ENCODE peak calls at places on chromosome 21, in five cellular contexts. P, L, Q, G and O are unnamed samples.

GRCh38 chr21:16406355-16406754 is 676.6 kb downstream of the USP25 start:
- DNase-seq in P (no peak), L (no peak), Q (no peak), G (no peak), O (no peak)

GRCh38 chr21:33578959-33579542 is 9.4 kb downstream of the DONSON start:
- DNase-seq in P (no peak), L (no peak), Q (no peak), G (no peak), O (no peak)

GRCh38 chr21:44778094-44778493 is 23.5 kb downstream of the UBE2G2 start:
- DNase-seq in P (no peak), L (no peak), Q (no peak), G (no peak), O (no peak)

GRCh38 chr21:26964379-26964778 is 2.5 kb downstream of the ADAMTS5 start:
- DNase-seq in P (no peak), L (no peak), Q (peak), G (no peak), O (no peak)

GRCh38 chr21:44842721-44843445 is 25.0 kb upstream of the SUMO3 start:
- DNase-seq in P (no peak), L (no peak), Q (no peak), G (no peak), O (no peak)

GRCh38 chr21:33362044-33362555 is 37.3 kb downstream of the IFNAR1 start:
- DNase-seq in P (no peak), L (peak), Q (peak), G (no peak), O (no peak)

GRCh38 chr21:32448803-32449594 is 36.5 kb downstream of the EVA1C start:
- DNase-seq in P (no peak), L (no peak), Q (no peak), G (no peak), O (no peak)

GRCh38 chr21:31927872-31928476 is 55.2 kb downstream of the HUNK start:
- DNase-seq in P (no peak), L (no peak), Q (no peak), G (no peak), O (no peak)

GRCh38 chr21:16968436-16968835 is 544.4 kb upstream of the CXADR start:
- DNase-seq in P (no peak), L (no peak), Q (no peak), G (no peak), O (no peak)

GRCh38 chr21:15730484-15731242 is 881 bp downstream of the USP25 start:
- DNase-seq in P (no peak), L (no peak), Q (no peak), G (no peak), O (no peak)

GRCh38 chr21:32389337-32390015 is 3.3 kb downstream of the URB1 start:
- DNase-seq in P (no peak), L (no peak), Q (no peak), G (no peak), O (no peak)

GRCh38 chr21:25515484-25516405 is 91.5 kb downstream of the MRPL39 start:
- DNase-seq in P (no peak), L (no peak), Q (no peak), G (no peak), O (no peak)

GRCh38 chr21:44461438-44462089 is 6.3 kb downstream of the LRRC3 start:
- DNase-seq in P (peak), L (no peak), Q (peak), G (no peak), O (no peak)

GRCh38 chr21:17139696-17140095 is 373.1 kb upstream of the CXADR start:
- DNase-seq in P (no peak), L (no peak), Q (no peak), G (no peak), O (no peak)

GRCh38 chr21:26756491-26757159 is 88.6 kb downstream of the ADAMTS1 start:
- DNase-seq in P (no peak), L (no peak), Q (no peak), G (peak), O (no peak)

GRCh38 chr21:26572026-26572425 is 1.1 kb downstream of the CYYR1 start:
- DNase-seq in P (no peak), L (no peak), Q (no peak), G (no peak), O (no peak)

GRCh38 chr21:36065497-36066036 is 4.3 kb upstream of the CBR1 start:
- DNase-seq in P (no peak), L (no peak), Q (no peak), G (no peak), O (no peak)

GRCh38 chr21:33478182-33478581 is 1.6 kb downstream of the TMEM50B start:
- DNase-seq in P (no peak), L (no peak), Q (no peak), G (no peak), O (no peak)

GRCh38 chr21:28783641-28784185 is 209.0 kb downstream of the LTN1 start:
- DNase-seq in P (no peak), L (no peak), Q (no peak), G (no peak), O (no peak)

GRCh38 chr21:44527983-44528633 is 11.9 kb downstream of the KRTAP10-1 start:
- DNase-seq in P (no peak), L (no peak), Q (peak), G (no peak), O (no peak)

GRCh38 chr21:32626633-32627196 is 14.5 kb upstream of the CFAP298 start:
- DNase-seq in P (no peak), L (no peak), Q (no peak), G (no peak), O (no peak)

GRCh38 chr21:43209575-43210453 is 41.0 kb downstream of the CRYAA start:
- DNase-seq in P (peak), L (no peak), Q (peak), G (no peak), O (peak)

GRCh38 chr21:39788383-39788782 is 43.4 kb downstream of the IGSF5 start:
- DNase-seq in P (peak), L (no peak), Q (peak), G (peak), O (peak)

GRCh38 chr21:16195476-16195875 is 465.7 kb downstream of the USP25 start:
- DNase-seq in P (no peak), L (no peak), Q (no peak), G (peak), O (no peak)

GRCh38 chr21:43743934-43744333 is 25.0 kb downstream of the PDXK start:
- DNase-seq in P (no peak), L (no peak), Q (no peak), G (no peak), O (no peak)

GRCh38 chr21:16794944-16795343 is 717.9 kb upstream of the CXADR start:
- DNase-seq in P (no peak), L (no peak), Q (no peak), G (peak), O (peak)

GRCh38 chr21:26961704-26962103 is 5.2 kb downstream of the ADAMTS5 start:
- DNase-seq in P (peak), L (no peak), Q (no peak), G (no peak), O (no peak)

GRCh38 chr21:17051054-17051453 is 461.8 kb upstream of the CXADR start:
- DNase-seq in P (peak), L (no peak), Q (no peak), G (no peak), O (peak)

GRCh38 chr21:43880111-43880985 is 15.3 kb downstream of the AGPAT3 start:
- DNase-seq in P (no peak), L (no peak), Q (peak), G (no peak), O (peak)

DNA sequence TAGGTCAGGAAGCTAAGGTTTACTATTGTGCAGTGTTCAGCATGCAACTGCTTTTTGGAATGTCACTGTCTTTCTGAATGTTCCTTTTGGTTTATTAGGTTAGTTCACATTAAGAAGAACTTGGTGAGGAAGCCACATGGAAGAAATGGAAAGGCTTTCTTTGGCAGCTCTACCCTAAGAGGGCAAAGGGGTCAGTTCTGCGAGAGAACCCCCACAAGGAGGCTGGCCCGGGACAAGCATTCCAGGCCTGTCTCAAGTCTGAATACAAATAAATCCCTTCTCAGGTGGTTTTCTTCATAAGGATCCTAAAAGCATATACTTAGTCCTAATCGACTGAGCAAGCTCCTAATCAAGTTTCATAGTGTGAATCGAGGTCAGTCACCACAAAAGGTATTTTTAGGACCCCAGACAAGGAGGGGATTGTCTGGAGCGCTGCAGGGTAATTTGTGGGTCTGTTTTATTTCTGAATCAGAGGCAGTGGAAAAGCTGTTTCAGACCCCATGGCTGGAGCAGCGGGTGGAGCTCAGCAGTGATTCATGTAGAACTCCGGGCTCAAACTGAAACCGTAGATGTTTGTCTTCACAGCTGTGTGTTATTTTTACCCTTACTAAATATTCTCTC is 63.3 kb downstream of the ERG start:
- DNase-seq in P (no peak), L (no peak), Q (no peak), G (no peak), O (no peak)
- TF ChIP-seq CTCF in P (no peak), L (no peak), Q (no peak), G (no peak), O (no peak)

DNA sequence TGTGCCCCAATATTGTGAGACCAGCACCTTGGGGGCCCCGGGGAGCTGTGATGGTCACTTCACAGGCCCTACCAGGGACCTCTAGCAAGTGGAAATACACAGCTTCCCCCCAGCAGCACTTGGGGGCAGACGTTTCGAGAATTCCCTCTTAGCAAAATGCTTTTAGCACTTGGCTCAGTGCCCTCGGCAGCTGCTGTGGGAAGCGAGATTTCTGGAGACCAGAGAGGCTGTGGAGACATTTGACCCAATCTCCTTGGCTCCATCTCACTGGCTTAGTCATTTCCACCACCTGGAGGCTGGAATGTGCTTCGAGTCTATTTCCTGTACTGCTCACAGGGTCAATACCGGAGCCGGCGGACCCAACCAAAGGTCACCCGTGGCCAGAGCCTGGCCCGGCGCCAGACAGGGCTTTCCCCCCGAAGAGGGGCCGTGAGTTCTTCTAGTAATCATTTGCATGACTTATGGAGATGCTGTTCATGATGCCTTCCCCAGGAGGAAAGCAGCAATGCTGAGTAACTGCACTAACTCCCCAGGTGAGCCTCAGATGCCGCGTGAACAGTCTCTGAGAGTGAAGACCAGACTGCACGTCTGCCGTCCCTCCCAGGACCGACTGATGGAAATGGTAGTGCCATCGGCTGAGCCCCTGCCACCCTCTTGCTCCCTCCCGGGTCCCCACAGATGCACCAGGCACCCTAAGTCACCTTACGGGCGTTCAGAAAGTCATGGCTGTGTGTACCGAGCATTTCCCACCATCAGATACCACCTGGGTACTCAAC is 4.4 kb upstream of the C2CD2 start:
- DNase-seq in P (no peak), L (no peak), Q (peak), G (peak), O (peak)
- TF ChIP-seq CTCF in P (peak), L (no peak), Q (no peak), G (peak), O (peak)

GRCh38 chr21:34582506-34583150 is 32.3 kb downstream of the RCAN1 start:
- DNase-seq in P (peak), L (no peak), Q (no peak), G (no peak), O (peak)
- TF ChIP-seq CTCF in P (peak), L (no peak), Q (no peak), G (peak), O (no peak)

DNA sequence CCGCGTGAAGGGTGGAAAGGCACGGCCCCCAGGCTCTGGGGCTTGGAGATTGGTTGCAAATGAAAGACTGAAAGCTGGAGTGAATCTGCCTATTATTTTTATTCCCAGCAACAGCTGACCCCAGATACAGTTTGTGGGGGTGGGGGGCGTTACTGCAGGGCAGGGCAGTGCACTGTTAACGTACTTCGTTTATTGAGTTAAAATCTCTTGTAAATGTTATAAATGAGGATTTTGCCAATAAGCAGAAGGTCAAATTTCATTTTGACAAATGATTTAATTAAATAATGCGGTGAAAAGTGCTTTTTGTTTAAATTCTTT is 1.0 kb upstream of the VPS26C start:
- DNase-seq in P (no peak), L (no peak), Q (no peak), G (no peak), O (no peak)
- TF ChIP-seq CTCF in P (no peak), L (no peak), Q (no peak), G (no peak), O (no peak)

DNA sequence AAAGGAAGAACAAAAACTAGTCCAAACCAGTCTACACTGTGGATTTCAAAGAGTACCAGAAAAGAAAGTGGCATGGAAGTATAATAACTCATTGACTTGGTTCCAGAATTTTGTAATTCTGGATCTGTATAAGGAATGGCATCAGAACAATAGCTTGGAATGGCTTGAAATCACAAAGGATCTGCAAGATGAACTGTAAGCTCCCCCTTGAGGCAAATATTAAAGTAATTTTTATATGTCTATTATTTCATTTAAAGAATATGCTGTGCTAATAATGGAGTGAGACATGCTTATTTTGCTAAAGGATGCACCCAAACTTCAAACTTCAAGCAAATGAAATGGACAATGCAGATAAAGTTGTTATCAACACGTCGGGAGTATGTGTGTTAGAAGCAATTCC is 21.3 kb downstream of the CHODL start:
- DNase-seq in P (no peak), L (no peak), Q (no peak), G (no peak), O (no peak)
- TF ChIP-seq CTCF in P (peak), L (no peak), Q (no peak), G (no peak), O (no peak)

GRCh38 chr21:38123626-38124025 is 133.2 kb upstream of the KCNJ15 start:
- DNase-seq in P (no peak), L (no peak), Q (no peak), G (no peak), O (no peak)

GRCh38 chr21:38121888-38122705 is 134.7 kb upstream of the KCNJ15 start:
- DNase-seq in P (no peak), L (no peak), Q (no peak), G (no peak), O (no peak)

GRCh38 chr21:38129711-38130110 is 127.1 kb upstream of the KCNJ15 start:
- DNase-seq in P (no peak), L (no peak), Q (no peak), G (no peak), O (no peak)

GRCh38 chr21:38120984-38121855 is 135.6 kb upstream of the KCNJ15 start:
- DNase-seq in P (no peak), L (no peak), Q (no peak), G (no peak), O (no peak)

DNA sequence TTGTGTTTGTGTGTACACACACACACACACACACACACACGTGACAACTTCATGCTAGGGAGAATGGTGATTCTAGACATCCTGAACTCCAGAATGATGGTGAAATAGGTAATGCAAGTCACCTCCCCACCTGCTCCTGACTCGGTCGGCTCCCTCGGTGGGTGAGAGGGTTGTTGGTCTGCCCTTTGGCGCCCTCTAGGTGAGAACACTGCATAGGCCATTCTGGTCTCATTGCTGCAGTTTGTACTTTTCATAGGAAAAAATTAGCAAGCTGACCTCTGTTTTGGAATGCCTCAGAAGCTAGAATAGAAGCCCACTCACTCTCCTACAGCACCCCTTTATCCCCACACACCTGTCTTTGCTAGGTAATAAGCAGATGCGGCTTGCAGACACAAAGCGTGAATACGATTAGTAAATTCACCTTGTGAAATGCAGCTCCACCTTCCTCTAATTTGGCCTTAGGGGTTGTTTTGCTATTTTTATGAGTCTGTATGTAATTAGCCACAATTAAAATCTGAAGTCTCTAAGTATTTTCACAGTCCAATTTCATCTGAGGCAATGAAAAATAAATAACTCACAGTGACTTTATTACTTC is 130.0 kb upstream of the KCNJ15 start:
- DNase-seq in P (peak), L (peak), Q (peak), G (peak), O (peak)
- TF ChIP-seq CTCF in P (peak), L (peak), Q (peak), G (peak), O (peak)

GRCh38 chr21:46000182-46000730 is 18.7 kb downstream of the COL6A1 start:
- DNase-seq in P (no peak), L (no peak), Q (no peak), G (no peak), O (no peak)

GRCh38 chr21:45998871-45999580 is 17.5 kb downstream of the COL6A1 start:
- DNase-seq in P (no peak), L (no peak), Q (peak), G (no peak), O (no peak)

GRCh38 chr21:46001821-46002681 is 20.5 kb downstream of the COL6A1 start:
- DNase-seq in P (peak), L (no peak), Q (peak), G (no peak), O (no peak)

GRCh38 chr21:45999581-46000181 is 18.1 kb downstream of the COL6A1 start:
- DNase-seq in P (no peak), L (no peak), Q (no peak), G (no peak), O (no peak)

DNA sequence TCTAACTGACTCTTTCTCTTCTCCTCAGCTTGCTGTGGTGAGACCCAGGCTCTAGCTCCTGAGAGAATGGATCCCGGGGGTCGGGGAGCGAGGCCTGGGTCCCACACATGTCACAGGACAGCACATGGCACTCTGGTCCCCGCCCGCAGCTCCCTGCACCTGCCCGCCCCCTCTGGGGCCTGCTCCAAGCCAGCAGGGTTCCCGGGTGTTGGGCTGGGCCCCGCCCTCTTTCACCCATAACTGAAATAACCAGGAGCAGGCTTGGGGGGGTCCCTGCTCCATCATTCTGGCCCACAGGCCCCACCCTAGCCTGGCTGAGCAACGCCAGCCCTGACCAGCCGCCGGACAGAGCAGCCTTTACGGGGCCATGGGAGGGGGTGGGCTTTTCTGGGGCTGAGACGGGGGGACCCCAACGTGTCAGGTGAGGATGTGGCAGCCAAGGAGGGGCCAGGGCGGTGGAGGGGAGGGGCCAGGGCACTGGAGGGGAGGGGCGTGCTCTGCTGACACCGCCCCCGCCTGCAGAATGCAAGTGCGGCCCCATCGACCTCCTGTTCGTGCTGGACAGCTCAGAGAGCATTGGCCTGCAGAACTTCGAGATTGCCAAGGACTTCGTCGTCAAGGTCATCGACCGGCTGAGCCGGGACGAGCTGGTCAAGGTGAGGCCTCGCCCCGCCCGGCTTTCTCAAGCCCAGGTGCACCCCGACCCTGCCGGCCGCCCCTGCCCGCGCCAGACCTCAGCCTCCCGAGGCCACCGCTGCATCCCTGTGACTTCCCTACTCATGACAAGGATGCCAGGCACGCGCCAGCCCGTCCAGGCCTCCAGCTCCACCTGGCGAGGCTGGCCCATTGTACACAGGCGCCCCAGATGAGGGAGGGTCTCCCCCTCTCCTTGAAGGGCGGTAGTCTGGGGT is 19.4 kb downstream of the COL6A1 start:
- DNase-seq in P (no peak), L (no peak), Q (no peak), G (no peak), O (no peak)
- TF ChIP-seq CTCF in P (no peak), L (no peak), Q (no peak), G (no peak), O (no peak)

GRCh38 chr21:35053356-35054096 is 4.4 kb upstream of the RUNX1 start:
- DNase-seq in P (no peak), L (no peak), Q (no peak), G (no peak), O (no peak)
- TF ChIP-seq CTCF in P (peak), L (no peak), Q (no peak), G (no peak), O (no peak)